ENCODE peak calls at places on chromosomes 12 and 14, in five cellular contexts. M is tibial nerve, A is brain microvascular endothelial cell, I is A549, G is heart right ventricle. L is an unnamed sample.

GRCh38 chr14:24481622-24482324 is 26.3 kb downstream of the CMA1 start:
- DNase-seq in I (peak), A (peak), M (no peak), G (peak), L (no peak)

GRCh38 chr12:105315726-105316125 is 14.8 kb upstream of the C12orf75 start:
- DNase-seq in A (no peak), M (no peak), I (no peak), G (no peak), L (no peak)

GRCh38 chr12:25249951-25250738 is 584 bp downstream of the KRAS start:
- DNase-seq in A (no peak), M (peak), I (peak), G (peak), L (no peak)

GRCh38 chr12:29783773-29784666 is at the start of gene TMTC1:
- DNase-seq in A (peak), I (no peak), M (peak), G (peak), L (no peak)

GRCh38 chr12:89051065-89051677 is 301.1 kb downstream of the DUSP6 start:
- DNase-seq in G (no peak), M (no peak), A (peak), I (peak), L (no peak)

GRCh38 chr14:69259176-69259530 is 805 bp upstream of the GALNT16 start:
- DNase-seq in G (no peak), M (no peak), A (no peak), I (no peak), L (no peak)

GRCh38 chr14:30921305-30921704 is 46.9 kb downstream of the COCH start:
- DNase-seq in A (no peak), G (no peak), M (no peak), I (no peak), L (no peak)

GRCh38 chr12:13165578-13166120 is 30.9 kb upstream of the EMP1 start:
- DNase-seq in G (peak), M (no peak), I (peak), A (peak), L (peak)

GRCh38 chr12:46471404-46471803 is 98.8 kb upstream of the SLC38A2 start:
- DNase-seq in M (no peak), I (no peak), A (no peak), G (no peak), L (no peak)

GRCh38 chr12:4353785-4354208 is 25.7 kb downstream of the FGF23 start:
- DNase-seq in M (no peak), G (no peak), A (no peak), I (peak), L (no peak)

GRCh38 chr12:42482086-42482819 is 107.3 kb downstream of the PRICKLE1 start:
- DNase-seq in A (peak), M (no peak), G (peak), I (peak), L (no peak)

GRCh38 chr12:1829306-1829900 is 9.0 kb downstream of the LRTM2 start:
- DNase-seq in G (no peak), A (no peak), I (no peak), M (no peak), L (no peak)

GRCh38 chr12:95718772-95719171 is 71.8 kb downstream of the NTN4 start:
- DNase-seq in A (no peak), I (no peak), M (no peak), G (no peak), L (no peak)

GRCh38 chr14:95222151-95222631 is 64.9 kb upstream of the DICER1 start:
- DNase-seq in A (peak), G (no peak), I (no peak), M (peak), L (no peak)
- H3K27ac ChIP-seq in A (no peak), G (no peak), I (no peak), M (peak), L (no peak)

GRCh38 chr12:28776913-28777312 is 372.2 kb upstream of the FAR2 start:
- DNase-seq in G (no peak), A (no peak), M (no peak), I (no peak), L (no peak)

GRCh38 chr12:28775556-28775955 is 373.5 kb upstream of the FAR2 start:
- DNase-seq in M (no peak), I (no peak), A (no peak), G (no peak), L (no peak)

GRCh38 chr12:28780096-28780495 is 369.0 kb upstream of the FAR2 start:
- DNase-seq in A (peak), M (no peak), I (peak), G (no peak), L (no peak)

GRCh38 chr12:28780960-28781359 is 368.1 kb upstream of the FAR2 start:
- DNase-seq in G (no peak), I (no peak), A (no peak), M (no peak), L (no peak)

DNA sequence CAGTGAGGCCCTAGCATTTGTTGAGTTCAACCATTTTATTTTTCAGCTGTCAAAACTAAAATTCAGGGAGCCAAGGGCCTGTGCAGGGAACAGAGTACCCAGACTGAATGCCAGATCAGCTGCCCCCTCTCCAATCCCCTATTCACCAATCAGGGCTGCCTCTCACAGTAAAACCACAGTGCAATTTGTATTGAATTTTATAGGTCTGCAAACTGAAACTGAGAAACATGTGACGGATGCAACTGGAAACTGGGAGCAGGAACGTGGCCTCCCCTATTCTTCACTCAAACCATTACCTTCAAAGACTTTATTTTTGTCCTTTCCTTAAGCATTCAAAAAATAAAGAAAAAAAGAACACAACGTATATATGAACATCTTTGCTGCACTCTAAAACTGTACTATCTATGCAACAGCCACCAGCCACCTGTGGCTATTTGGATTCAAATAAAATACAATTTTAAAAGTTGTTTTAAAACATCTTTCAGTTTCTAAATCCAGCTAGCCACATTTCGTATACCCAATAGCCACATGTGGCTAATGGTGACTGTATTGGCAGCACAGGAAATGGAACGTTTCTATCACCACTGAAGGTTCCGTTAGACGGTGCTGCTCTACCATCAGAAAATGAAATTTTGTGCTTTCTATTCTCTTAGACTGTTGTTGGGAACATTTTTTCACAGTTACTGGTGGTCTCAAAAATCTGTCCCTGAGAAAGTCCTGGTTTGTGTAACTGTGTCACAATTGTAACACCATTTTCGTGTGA is 371.3 kb upstream of the FAR2 start:
- DNase-seq in A (no peak), M (no peak), I (no peak), G (no peak), L (no peak)
- H3K4me3 ChIP-seq in A (no peak), M (no peak), I (no peak), G (no peak), L (no peak)

GRCh38 chr14:51533877-51534553 is 117.7 kb upstream of the FRMD6 start:
- DNase-seq in A (no peak), M (no peak), I (no peak), G (no peak), L (no peak)

GRCh38 chr14:51533160-51533559 is 118.5 kb upstream of the FRMD6 start:
- DNase-seq in G (no peak), I (peak), M (no peak), A (no peak), L (no peak)

GRCh38 chr14:51538973-51539372 is 112.7 kb upstream of the FRMD6 start:
- DNase-seq in G (no peak), A (no peak), I (no peak), M (no peak), L (no peak)

GRCh38 chr14:51535443-51536044 is 116.2 kb upstream of the FRMD6 start:
- DNase-seq in M (no peak), I (no peak), G (no peak), A (no peak), L (no peak)

DNA sequence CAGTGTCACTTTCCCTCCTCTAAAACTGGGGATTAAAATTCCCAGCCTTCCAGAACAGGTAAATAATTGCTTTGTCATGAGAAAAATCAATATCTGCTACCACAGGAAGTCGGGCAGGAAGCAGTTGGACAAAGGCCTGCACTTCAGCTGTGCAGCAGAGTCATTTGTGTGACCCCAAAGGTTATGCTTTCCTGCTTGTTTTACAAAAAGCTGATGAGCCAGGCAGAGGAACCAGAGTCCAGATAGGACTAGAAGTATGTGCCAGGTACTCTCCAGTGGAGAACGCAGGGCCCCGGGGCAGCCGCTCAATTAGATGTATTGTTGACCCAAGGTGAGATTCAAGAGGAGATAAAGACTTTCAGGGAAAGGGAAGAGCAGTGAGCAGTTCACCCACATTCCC is 117.1 kb upstream of the FRMD6 start:
- DNase-seq in G (no peak), I (peak), A (no peak), M (no peak), L (no peak)
- TF ChIP-seq CTCF in G (no peak), I (no peak), A (no peak), M (no peak), L (no peak)

GRCh38 chr12:124621296-124621660 is 53.9 kb upstream of the NCOR2 start:
- DNase-seq in A (no peak), G (peak), M (peak), I (no peak), L (peak)
- H3K27ac ChIP-seq in A (no peak), G (peak), M (peak), I (no peak), L (peak)

DNA sequence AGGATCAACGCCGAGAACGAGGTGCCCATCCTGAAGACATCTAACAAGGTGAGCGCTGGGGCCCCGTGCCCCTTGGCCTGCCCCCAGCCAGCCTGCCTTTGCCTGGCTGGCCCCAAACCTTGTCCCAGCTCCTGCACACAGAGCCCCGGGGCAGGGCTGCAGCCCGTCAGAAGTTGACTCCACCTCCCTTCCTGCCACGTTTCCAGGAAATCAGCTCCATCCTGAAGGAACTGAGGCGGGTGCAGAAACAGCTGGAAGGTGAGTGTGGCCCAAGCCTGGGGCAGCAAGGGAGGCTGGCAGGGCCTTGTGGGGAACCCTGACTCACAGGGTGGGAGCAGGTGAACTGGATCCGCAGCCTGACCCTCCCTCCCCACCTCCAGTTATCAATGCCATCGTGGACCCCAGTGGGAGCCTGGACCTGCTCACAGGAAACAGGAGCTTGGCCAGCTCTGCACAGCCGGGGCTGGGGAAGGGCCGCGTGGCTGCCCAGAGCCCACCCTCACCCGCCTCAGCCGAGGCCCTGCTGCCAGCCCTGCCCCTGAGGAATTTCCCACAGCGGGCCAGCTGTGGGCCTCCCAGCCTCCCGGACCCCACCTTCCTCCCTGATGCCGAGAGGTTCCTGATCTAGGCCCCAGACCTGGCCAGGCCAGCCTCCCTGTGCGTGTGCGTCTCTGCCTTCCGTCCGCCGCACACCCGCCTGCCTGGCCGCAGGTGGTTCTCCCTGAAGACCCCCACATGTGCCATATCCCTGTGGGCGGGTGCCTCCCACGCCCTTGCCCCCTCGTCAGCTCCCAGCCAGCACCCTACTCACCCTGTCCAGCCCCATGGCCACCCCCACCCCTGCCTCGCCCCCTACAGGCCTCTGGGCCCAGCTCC is 29.5 kb downstream of the CEP170B start:
- DNase-seq in I (no peak), G (peak), A (no peak), M (no peak), L (no peak)
- H3K4me3 ChIP-seq in I (no peak), G (no peak), A (no peak), M (no peak), L (no peak)

GRCh38 chr12:132314516-132315233 is 14.7 kb downstream of the GALNT9 start:
- DNase-seq in M (no peak), I (no peak), G (no peak), A (no peak), L (no peak)
- TF ChIP-seq CTCF in M (no peak), I (no peak), G (no peak), A (no peak), L (no peak)

GRCh38 chr14:92009604-92010003 is 30.3 kb downstream of the TRIP11 start:
- DNase-seq in G (no peak), A (no peak), M (no peak), I (no peak), L (no peak)

GRCh38 chr14:92010644-92011043 is 29.2 kb downstream of the TRIP11 start:
- DNase-seq in A (no peak), M (no peak), I (no peak), G (no peak), L (no peak)

GRCh38 chr14:92004062-92004461 is 35.8 kb downstream of the TRIP11 start:
- DNase-seq in I (no peak), M (no peak), G (no peak), A (no peak), L (no peak)

GRCh38 chr14:92005019-92005418 is 34.8 kb downstream of the TRIP11 start:
- DNase-seq in I (no peak), G (no peak), A (no peak), M (no peak), L (no peak)
- H3K27ac ChIP-seq in I (no peak), G (no peak), A (no peak), M (no peak), L (no peak)

DNA sequence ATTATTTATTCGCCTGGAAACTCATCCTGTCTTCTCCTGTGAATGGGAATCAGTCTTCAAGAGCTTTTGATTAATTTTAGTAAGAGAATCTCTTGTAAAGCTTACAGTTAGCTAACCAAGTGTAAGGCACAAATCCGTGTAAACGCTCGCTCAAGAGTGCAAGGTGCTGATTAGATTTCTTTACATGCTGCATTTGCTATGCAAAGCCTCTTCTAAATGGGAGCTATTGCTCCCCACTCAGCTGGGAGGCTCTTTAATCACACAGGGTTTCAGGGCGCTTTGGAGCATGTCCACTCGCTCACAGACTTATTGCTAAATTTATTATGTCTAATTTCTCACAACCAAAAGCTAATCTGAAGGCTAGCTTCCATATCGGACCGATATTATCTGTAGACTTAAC is 5.0 kb downstream of the FLRT2 start:
- DNase-seq in G (no peak), M (no peak), I (no peak), A (no peak), L (no peak)
- H3K4me3 ChIP-seq in G (no peak), M (peak), I (no peak), A (peak), L (peak)

GRCh38 chr12:51846911-51847829 is 1.3 kb downstream of the FIGNL2 start:
- DNase-seq in I (no peak), M (peak), A (no peak), G (peak), L (no peak)

GRCh38 chr12:51850081-51850932 is 1.8 kb upstream of the FIGNL2 start:
- DNase-seq in I (no peak), M (no peak), G (no peak), A (no peak), L (no peak)

GRCh38 chr12:51850933-51851244 is 2.4 kb upstream of the FIGNL2 start:
- DNase-seq in M (no peak), A (no peak), I (no peak), G (no peak), L (no peak)

GRCh38 chr12:51847830-51848727 is at the start of gene FIGNL2:
- DNase-seq in G (peak), M (peak), A (no peak), I (no peak), L (no peak)

DNA sequence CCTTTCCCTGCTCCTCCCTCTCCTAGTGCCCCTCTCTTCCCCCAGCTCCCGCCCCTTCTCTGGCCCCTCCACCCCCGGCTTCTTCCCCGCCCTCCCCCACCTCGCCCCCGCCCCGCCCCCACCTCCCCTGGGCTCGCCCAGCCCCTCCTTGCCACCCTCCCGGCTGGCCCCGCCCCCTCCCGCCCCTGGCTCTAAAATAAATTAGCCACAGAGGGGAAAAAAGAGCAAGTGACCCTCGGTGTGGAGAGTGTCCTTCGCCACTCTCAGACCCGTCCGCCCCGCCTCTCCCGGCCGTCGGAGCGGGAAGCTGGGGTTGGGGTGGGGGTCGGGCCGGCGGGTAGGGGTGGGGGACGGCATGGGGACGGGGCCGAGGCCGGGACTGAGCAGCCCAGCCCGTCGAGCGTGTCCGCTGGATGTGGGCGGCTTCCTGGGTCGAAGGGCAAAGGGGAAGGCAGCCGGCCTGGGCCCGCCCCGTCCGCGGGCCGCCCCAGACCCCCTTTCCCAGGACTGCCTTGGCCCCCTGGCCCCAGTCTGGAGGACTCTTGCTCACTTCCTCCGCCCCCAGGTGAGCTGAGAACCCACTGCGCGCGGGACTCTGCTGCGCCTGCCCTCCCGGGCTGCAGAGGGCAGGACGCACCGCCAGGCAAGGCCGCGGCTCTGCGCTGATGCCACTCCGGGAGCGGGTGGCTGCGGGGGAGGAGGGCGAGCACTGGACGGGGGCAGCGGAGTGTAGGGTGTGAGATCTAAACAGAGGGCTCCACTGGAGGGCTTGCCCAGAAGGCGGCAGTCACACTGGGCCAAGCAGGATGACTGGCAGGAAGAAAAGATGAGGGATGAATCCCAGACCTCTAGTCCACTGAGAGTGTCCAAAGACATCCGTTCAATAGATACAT is 571 bp upstream of the FIGNL2 start:
- DNase-seq in I (no peak), G (peak), M (no peak), A (no peak), L (no peak)
- TF ChIP-seq CTCF in I (no peak), G (peak), M (peak), A (no peak), L (no peak)

GRCh38 chr12:7130537-7130790 is 293 bp downstream of the CLSTN3 start:
- DNase-seq in I (no peak), A (no peak), G (no peak), M (no peak), L (no peak)

GRCh38 chr12:7130791-7131501 is 775 bp downstream of the CLSTN3 start:
- DNase-seq in I (no peak), M (no peak), A (no peak), G (peak), L (no peak)

GRCh38 chr12:7129647-7130536 is at the start of gene CLSTN3:
- DNase-seq in I (no peak), G (peak), A (peak), M (peak), L (peak)

GRCh38 chr12:7128681-7129593 is at the start of gene RBP5:
- DNase-seq in A (no peak), I (no peak), G (no peak), M (no peak), L (no peak)

DNA sequence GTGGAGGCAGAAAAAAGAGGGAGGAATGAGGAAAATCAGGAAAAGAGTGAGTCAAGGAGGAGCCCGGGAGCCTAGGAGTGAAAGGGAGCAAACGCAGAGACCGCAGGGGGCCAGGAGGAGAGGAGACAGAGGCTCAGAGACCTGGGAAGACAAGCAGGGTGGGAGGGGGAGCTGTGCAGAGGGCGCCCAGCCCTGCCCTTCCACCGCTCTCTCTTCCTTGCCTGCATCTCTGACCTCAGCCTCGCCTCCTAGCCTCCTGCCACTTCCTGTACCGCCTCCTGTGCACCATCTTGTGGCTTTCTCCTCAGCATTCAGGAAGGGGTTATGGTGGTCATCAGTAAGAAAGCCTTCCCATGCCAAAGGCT is 1.3 kb downstream of the CLSTN3 start:
- DNase-seq in G (no peak), I (no peak), M (no peak), A (no peak), L (no peak)
- H3K27ac ChIP-seq in G (no peak), I (no peak), M (peak), A (no peak), L (peak)

L was measured in thoracic aorta.